ENCODE peak calls at places on chromosomes 4 and X, in ten cellular contexts. R is EH, H is MM.1S, Y is neural progenitor cell, Z is HEK293T, B is T-helper 2 cell, X is left ventricle myocardium inferior, L is anterior cingulate cortex, A is HL-60, T is germinal center. Q is an unnamed sample.

GRCh38 chr4:188660796-188661195 is 521.6 kb downstream of the TRIML1 start:
- DNase-seq in T (no peak), B (no peak), Y (no peak), X (no peak), L (peak; percentile 8), A (no peak), R (no peak), Z (no peak), H (peak; percentile 51), Q (no peak)

GRCh38 chr4:153518001-153518400 is 51.8 kb downstream of the TMEM131L start:
- DNase-seq in B (no peak), T (no peak), Z (no peak), X (no peak), H (no peak), L (no peak), A (no peak), Y (no peak), R (no peak), Q (no peak)

GRCh38 chr4:30714408-30715031 is 5.6 kb upstream of the PCDH7 start:
- DNase-seq in B (no peak), X (peak; percentile 24), L (no peak), Z (peak; percentile 46), Y (peak; percentile 80), R (peak; percentile 54), H (peak; percentile 42), T (no peak), A (no peak), Q (peak; percentile 2)

GRCh38 chr4:145935253-145936141 is 3.1 kb downstream of the ZNF827 start:
- DNase-seq in B (peak; percentile 46), Z (peak; percentile 12), H (peak; percentile 50), R (no peak), T (peak; percentile 32), L (no peak), A (no peak), Y (peak; percentile 38), X (peak; percentile 43), Q (no peak)

GRCh38 chr4:158065603-158066002 is 107.2 kb downstream of the GASK1B start:
- DNase-seq in Y (no peak), Z (no peak), T (no peak), H (no peak), L (no peak), X (no peak), A (no peak), R (no peak), B (no peak), Q (no peak)

GRCh38 chrX:96372313-96373046 is 312.2 kb upstream of the DIAPH2 start:
- DNase-seq in R (peak; percentile 64), L (no peak), Y (peak; percentile 63), A (peak; percentile 16), B (peak; percentile 2), T (no peak), X (no peak), Z (peak; percentile 42), H (peak; percentile 59), Q (no peak)

GRCh38 chr4:129144755-129145206 is 48.8 kb downstream of the C4orf33 start:
- DNase-seq in A (no peak), Y (no peak), Z (no peak), X (no peak), T (no peak), H (no peak), L (no peak), B (no peak), R (no peak), Q (no peak)

GRCh38 chr4:87502580-87503238 is 26.5 kb downstream of the SPARCL1 start:
- DNase-seq in B (no peak), Z (no peak), H (no peak), X (no peak), Y (no peak), T (no peak), R (peak; percentile 82), A (no peak), L (peak; percentile 9), Q (no peak)

GRCh38 chrX:40151211-40152172 is 53.7 kb upstream of the BCOR start:
- DNase-seq in L (no peak), T (no peak), B (no peak), R (no peak), A (no peak), H (no peak), Z (no peak), Y (peak; percentile 72), X (no peak), Q (no peak)

GRCh38 chr4:56995525-56995924 is 16.8 kb downstream of the POLR2B start:
- DNase-seq in T (no peak), R (peak; percentile 53), Y (no peak), H (no peak), L (peak; percentile 58), X (peak; percentile 69), A (no peak), B (no peak), Z (no peak), Q (peak; percentile 79)

GRCh38 chr4:158036998-158037397 is 135.8 kb downstream of the GASK1B start:
- DNase-seq in L (no peak), H (no peak), T (no peak), B (no peak), X (no peak), Y (no peak), A (no peak), R (no peak), Z (no peak), Q (no peak)

GRCh38 chrX:109830704-109831206 is 97.7 kb upstream of the ACSL4 start:
- DNase-seq in H (no peak), Z (no peak), T (peak; percentile 18), L (no peak), Y (no peak), R (peak; percentile 58), A (no peak), X (no peak), B (no peak), Q (no peak)

GRCh38 chr4:153211986-153212720 is 7.9 kb downstream of the TRIM2 start:
- DNase-seq in L (no peak), R (peak; percentile 73), Z (no peak), A (no peak), X (no peak), Y (no peak), H (no peak), T (no peak), B (no peak), Q (no peak)

GRCh38 chrX:124501566-124501965 is 155.2 kb downstream of the SH2D1A start:
- DNase-seq in T (no peak), L (no peak), X (no peak), R (no peak), H (no peak), Z (no peak), Y (no peak), A (no peak), B (no peak), Q (no peak)

GRCh38 chr4:82989567-82990429 is 20.8 kb downstream of the LIN54 start:
- DNase-seq in X (no peak), B (peak; percentile 69), H (peak; percentile 67), A (no peak), T (no peak), L (no peak), R (peak; percentile 37), Z (no peak), Y (no peak), Q (no peak)

GRCh38 chr4:88975925-88976511 is 81.0 kb downstream of the FAM13A start:
- DNase-seq in X (no peak), A (no peak), H (peak; percentile 47), Y (no peak), T (no peak), B (no peak), Z (no peak), R (peak; percentile 54), L (no peak), Q (no peak)

GRCh38 chr4:126264839-126265238 is 950.1 kb downstream of the FAT4 start:
- DNase-seq in L (no peak), B (no peak), H (no peak), Z (no peak), X (no peak), R (peak; percentile 58), A (no peak), Y (no peak), T (no peak), Q (no peak)

GRCh38 chr4:183770900-183771299 is 111.8 kb downstream of the TRAPPC11 start:
- DNase-seq in T (no peak), X (no peak), H (no peak), A (no peak), L (no peak), Y (no peak), B (no peak), R (no peak), Z (no peak), Q (no peak)

GRCh38 chr4:41661447-41662076 is 87.0 kb downstream of the PHOX2B start:
- DNase-seq in B (peak; percentile 16), Z (peak; percentile 65), A (peak; percentile 8), R (peak; percentile 71), H (peak; percentile 19), X (peak; percentile 56), T (peak; percentile 48), Y (peak; percentile 58), L (peak; percentile 22), Q (peak; percentile 22)

GRCh38 chr4:86472377-86473019 is 112.6 kb upstream of the MAPK10 start:
- DNase-seq in R (no peak), L (no peak), Y (no peak), T (no peak), Z (no peak), H (no peak), B (no peak), A (no peak), X (no peak), Q (no peak)

GRCh38 chr4:137531121-137531520 is 1.2 kb downstream of the PCDH18 start:
- DNase-seq in R (peak; percentile 71), H (no peak), T (no peak), Z (peak; percentile 18), X (no peak), A (no peak), L (no peak), B (no peak), Y (peak; percentile 30), Q (no peak)

GRCh38 chrX:151901821-151902220 is 10.9 kb upstream of the MAGEA4 start:
- DNase-seq in H (no peak), X (no peak), Y (no peak), R (peak; percentile 11), A (no peak), Z (no peak), T (no peak), B (no peak), L (no peak), Q (no peak)

GRCh38 chr4:125322363-125322730 is 7.6 kb downstream of the FAT4 start:
- DNase-seq in Y (no peak), T (no peak), H (no peak), L (no peak), X (no peak), Z (no peak), R (peak; percentile 59), A (no peak), B (no peak), Q (no peak)

GRCh38 chr4:53763813-53764597 is 172.7 kb upstream of the LNX1 start:
- DNase-seq in B (no peak), T (no peak), L (no peak), A (no peak), H (no peak), Y (peak; percentile 4), X (no peak), Z (no peak), R (peak; percentile 98), Q (no peak)

GRCh38 chr4:65023877-65024670 is 614.8 kb upstream of the TECRL start:
- DNase-seq in T (no peak), X (no peak), R (no peak), A (no peak), Z (no peak), L (no peak), B (no peak), H (no peak), Y (no peak), Q (no peak)

GRCh38 chr4:102663073-102663472 is 97.7 kb downstream of the MANBA start:
- DNase-seq in Y (no peak), R (peak; percentile 92), T (no peak), B (no peak), X (no peak), L (no peak), A (no peak), H (no peak), Z (no peak), Q (no peak)

GRCh38 chr4:165716472-165716871 is 156.6 kb upstream of the TLL1 start:
- DNase-seq in X (no peak), Y (no peak), R (no peak), H (no peak), B (no peak), A (no peak), Z (no peak), T (no peak), L (no peak), Q (no peak)

GRCh38 chr4:122762966-122763716 is 30.6 kb downstream of the BBS12 start:
- DNase-seq in T (no peak), Z (no peak), L (no peak), Y (peak; percentile 29), A (no peak), R (no peak), B (no peak), H (no peak), X (no peak), Q (no peak)